ENCODE peak calls at places on chromosomes 13 and 19, in six cellular contexts. O is astrocyte of the spinal cord, G is mammary epithelial cell, J is ascending aorta, X is H1, L is coronary artery. F is an unnamed sample.

GRCh38 chr13:113091891-113092775 is 13.5 kb upstream of the F7 start:
- DNase-seq in O (no peak), G (no peak), J (no peak), X (no peak), L (no peak), F (no peak)

GRCh38 chr13:92677571-92677970 is 549.0 kb upstream of the GPC6 start:
- DNase-seq in O (no peak), G (no peak), J (no peak), X (no peak), L (no peak), F (peak)

GRCh38 chr19:17725422-17726078 is 6.3 kb downstream of the MAP1S start:
- DNase-seq in O (no peak), G (no peak), J (no peak), X (peak), L (no peak), F (no peak)

GRCh38 chr13:104416973-104417372 is 1350.8 kb upstream of the SLC10A2 start:
- DNase-seq in O (no peak), G (no peak), J (no peak), X (no peak), L (no peak), F (no peak)

GRCh38 chr19:43438291-43439162 is 23.8 kb downstream of the TEX101 start:
- DNase-seq in O (no peak), G (peak), J (no peak), X (no peak), L (no peak), F (no peak)

GRCh38 chr13:54368387-54368786 is 1339.8 kb downstream of the OLFM4 start:
- DNase-seq in O (no peak), G (no peak), J (no peak), X (no peak), L (no peak), F (no peak)

GRCh38 chr13:75219479-75220237 is 262.3 kb downstream of the TBC1D4 start:
- DNase-seq in O (peak), G (peak), J (peak), X (peak), L (no peak), F (no peak)

GRCh38 chr19:1402411-1403070 is 1.2 kb upstream of the GAMT start:
- DNase-seq in O (no peak), G (peak), J (no peak), X (no peak), L (no peak), F (no peak)

GRCh38 chr13:113577881-113578435 is 6.6 kb upstream of the TFDP1 start:
- DNase-seq in O (no peak), G (no peak), J (no peak), X (no peak), L (no peak), F (no peak)

GRCh38 chr13:20703785-20704458 is 423 bp downstream of the IL17D start:
- DNase-seq in O (peak), G (peak), J (peak), X (peak), L (no peak), F (peak)

GRCh38 chr13:50365683-50366391 is 350.6 kb downstream of the KCNRG start:
- DNase-seq in O (no peak), G (peak), J (no peak), X (no peak), L (no peak), F (peak)
- H3K4me3 ChIP-seq in O (no peak), G (no peak), J (no peak), X (no peak), L (no peak), F (peak)

DNA sequence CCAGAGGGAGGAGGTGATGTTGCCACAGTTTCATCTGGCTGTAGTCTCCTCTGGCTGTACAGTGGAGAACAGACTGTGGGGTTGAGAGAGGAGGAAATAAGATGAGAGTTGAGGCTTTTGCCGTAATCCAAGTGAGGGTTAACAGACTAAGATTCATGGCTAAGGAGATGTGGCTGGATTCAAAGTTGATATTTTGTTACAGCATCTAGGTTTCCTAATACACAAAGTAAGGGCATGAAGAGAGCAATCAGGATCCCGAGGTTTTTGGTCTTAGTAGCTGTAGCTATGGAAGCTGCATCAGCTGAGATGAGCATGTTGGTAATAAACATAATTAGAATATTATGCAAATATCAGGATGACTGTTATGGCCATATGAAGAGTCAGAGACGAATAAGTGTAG is 1.4 kb downstream of the ZNF776 start:
- DNase-seq in O (no peak), G (no peak), J (no peak), X (no peak), L (no peak), F (no peak)
- H3K4me3 ChIP-seq in O (peak), G (peak), J (peak), X (no peak), L (peak), F (peak)

DNA sequence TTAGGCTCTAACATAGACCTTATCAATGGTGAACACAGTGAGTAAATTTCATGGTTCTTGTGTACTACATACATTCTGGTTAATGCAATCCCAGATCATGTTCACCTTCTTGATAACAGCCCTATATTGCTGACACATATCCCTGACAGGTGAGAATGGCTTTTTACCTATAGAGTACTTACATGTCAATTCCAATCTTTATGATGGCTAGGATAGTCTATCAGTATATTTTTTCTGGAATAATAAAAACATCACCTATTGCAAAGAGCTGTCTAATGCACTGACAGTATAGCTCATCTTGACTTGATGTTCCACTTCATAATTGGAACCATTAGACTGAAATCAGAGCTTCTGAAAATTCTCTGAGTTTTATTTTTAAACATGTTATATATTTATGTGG is 199.4 kb downstream of the ENOX1 start:
- DNase-seq in O (no peak), G (no peak), J (no peak), X (no peak), L (no peak), F (no peak)
- H3K4me3 ChIP-seq in O (no peak), G (no peak), J (no peak), X (no peak), L (no peak), F (no peak)

GRCh38 chr13:24161980-24162517 is 1.5 kb downstream of the SPATA13 start:
- DNase-seq in O (no peak), G (no peak), J (no peak), X (no peak), L (no peak), F (no peak)
- H3K4me3 ChIP-seq in O (peak), G (no peak), J (peak), X (peak), L (peak), F (peak)

GRCh38 chr13:65881561-65882155 is 1348.5 kb downstream of the PCDH9 start:
- DNase-seq in O (no peak), G (peak), J (no peak), X (no peak), L (no peak), F (no peak)
- H3K4me3 ChIP-seq in O (no peak), G (no peak), J (no peak), X (no peak), L (no peak), F (no peak)

DNA sequence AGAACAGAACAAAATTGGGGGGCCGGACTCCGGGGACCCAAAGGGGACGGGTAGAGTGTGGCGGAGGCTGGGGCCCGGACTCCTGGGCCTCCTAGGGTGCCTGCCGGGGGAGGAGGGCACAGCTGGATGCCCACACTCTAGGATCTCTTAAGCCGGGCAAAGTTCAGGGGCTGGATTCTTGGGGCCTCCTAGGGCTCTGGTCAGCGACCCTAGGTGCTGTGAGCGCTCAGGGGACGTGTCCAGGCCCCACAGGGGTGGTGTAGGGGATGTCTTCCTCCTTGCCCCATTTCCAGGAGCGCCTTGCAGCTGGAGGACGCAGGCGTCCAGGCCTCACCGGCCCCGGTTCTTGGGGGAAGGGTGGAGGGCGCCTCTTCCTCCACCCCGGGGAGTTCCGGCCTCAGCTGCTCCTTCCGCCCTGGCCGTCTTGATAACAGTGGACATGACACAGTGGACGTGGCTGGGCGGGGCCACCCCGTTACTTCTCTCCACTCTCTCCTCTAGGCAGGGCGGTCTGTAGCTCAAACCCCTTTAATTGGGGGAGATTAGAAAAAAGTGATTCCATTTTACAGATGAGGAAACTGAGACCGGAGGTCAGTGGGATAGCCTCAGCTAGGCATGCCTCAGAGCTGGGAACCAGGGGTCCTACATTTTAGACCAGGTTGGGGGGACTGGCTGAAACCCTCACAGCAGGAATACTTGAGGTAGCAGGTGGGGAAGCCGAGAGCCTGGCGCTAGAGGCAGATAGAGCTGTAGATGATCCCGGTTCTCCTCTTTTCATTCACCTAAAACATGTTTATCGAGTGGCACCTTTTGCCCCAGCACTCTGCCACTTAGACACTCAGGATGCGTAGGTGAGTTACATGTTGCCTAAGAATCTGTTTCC is 705 bp downstream of the STXBP2 start:
- DNase-seq in O (no peak), G (peak), J (no peak), X (no peak), L (no peak), F (no peak)
- H3K4me3 ChIP-seq in O (peak), G (peak), J (peak), X (peak), L (peak), F (peak)

F was measured in LNCaP clone FGC.